ENCODE peak calls at places on chromosomes 2 and 18, in ten cellular contexts. W is lower lobe of right lung, R is fibroblast of lung, D is body of pancreas, U is psoas muscle, C is uterus, Q is GM06990, E is mammary epithelial cell, K is K562, I is MM.1S. X is an unnamed sample.

GRCh38 chr2:189285962-189286648 is 106.5 kb upstream of the COL5A2 start:
- DNase-seq in W (no peak), R (peak; percentile 93), D (no peak), U (no peak), C (no peak), Q (no peak), E (peak; percentile 85), K (no peak), I (no peak), X (peak; percentile 74)

GRCh38 chr2:30237346-30238142 is 6.2 kb downstream of the LBH start:
- DNase-seq in W (no peak), R (no peak), D (no peak), U (no peak), C (no peak), Q (no peak), E (no peak), K (no peak), I (no peak), X (no peak)

GRCh38 chr2:129006135-129006885 is 687.6 kb upstream of the HS6ST1 start:
- DNase-seq in W (no peak), R (no peak), D (peak; percentile 23), U (no peak), C (no peak), Q (no peak), E (no peak), K (no peak), I (no peak), X (no peak)

GRCh38 chr2:112995346-112995920 is 9.8 kb upstream of the IL36A start:
- DNase-seq in W (no peak), R (no peak), D (no peak), U (no peak), C (no peak), Q (no peak), E (no peak), K (no peak), I (peak; percentile 77), X (no peak)

GRCh38 chr2:136920652-136921333 is 155.4 kb downstream of the THSD7B start:
- DNase-seq in W (no peak), R (no peak), D (no peak), U (no peak), C (no peak), Q (no peak), E (no peak), K (no peak), I (no peak), X (no peak)

GRCh38 chr2:189347540-189347939 is 93.7 kb upstream of the WDR75 start:
- DNase-seq in W (no peak), R (peak; percentile 98), D (peak; percentile 69), U (no peak), C (peak; percentile 22), Q (no peak), E (peak; percentile 80), K (peak; percentile 65), I (peak; percentile 91), X (peak; percentile 79)

GRCh38 chr2:241465543-241465942 is 42.8 kb downstream of the STK25 start:
- DNase-seq in W (no peak), R (no peak), D (no peak), U (no peak), C (no peak), Q (no peak), E (no peak), K (no peak), I (no peak), X (no peak)

GRCh38 chr2:188360485-188361263 is 69.0 kb downstream of the GULP1 start:
- DNase-seq in W (no peak), R (no peak), D (no peak), U (no peak), C (no peak), Q (no peak), E (no peak), K (peak; percentile 11), I (no peak), X (no peak)

GRCh38 chr2:222127660-222128059 is 171.1 kb downstream of the PAX3 start:
- DNase-seq in W (no peak), R (no peak), D (no peak), U (no peak), C (no peak), Q (no peak), E (no peak), K (no peak), I (no peak), X (no peak)

GRCh38 chr2:121736140-121736461 is 574 bp downstream of the NIFK start:
- DNase-seq in W (no peak), R (no peak), D (no peak), U (no peak), C (no peak), Q (no peak), E (no peak), K (no peak), I (peak; percentile 7), X (no peak)

GRCh38 chr2:121736462-121737336 is at the start of gene NIFK:
- DNase-seq in W (peak; percentile 99), R (peak; percentile 96), D (peak; percentile 99), U (peak; percentile 100), C (peak; percentile 99), Q (peak; percentile 98), E (peak; percentile 98), K (peak; percentile 98), I (peak; percentile 98), X (peak; percentile 72)

GRCh38 chr2:121740973-121741372 is 4.3 kb upstream of the NIFK start:
- DNase-seq in W (no peak), R (no peak), D (no peak), U (no peak), C (no peak), Q (no peak), E (no peak), K (no peak), I (no peak), X (no peak)

GRCh38 chr2:121731366-121731765 is 5.3 kb downstream of the NIFK start:
- DNase-seq in W (no peak), R (no peak), D (no peak), U (no peak), C (no peak), Q (no peak), E (no peak), K (no peak), I (no peak), X (no peak)

GRCh38 chr2:121735520-121736074 is 1.1 kb downstream of the NIFK start:
- DNase-seq in W (no peak), R (no peak), D (no peak), U (no peak), C (no peak), Q (no peak), E (peak; percentile 30), K (no peak), I (peak; percentile 41), X (no peak)
- TF ChIP-seq CTCF in W (no peak), R (no peak), D (no peak), U (no peak), C (no peak), Q (peak; percentile 21), E (peak; percentile 42), K (no peak), I (peak; percentile 31), X (peak; percentile 25)

DNA sequence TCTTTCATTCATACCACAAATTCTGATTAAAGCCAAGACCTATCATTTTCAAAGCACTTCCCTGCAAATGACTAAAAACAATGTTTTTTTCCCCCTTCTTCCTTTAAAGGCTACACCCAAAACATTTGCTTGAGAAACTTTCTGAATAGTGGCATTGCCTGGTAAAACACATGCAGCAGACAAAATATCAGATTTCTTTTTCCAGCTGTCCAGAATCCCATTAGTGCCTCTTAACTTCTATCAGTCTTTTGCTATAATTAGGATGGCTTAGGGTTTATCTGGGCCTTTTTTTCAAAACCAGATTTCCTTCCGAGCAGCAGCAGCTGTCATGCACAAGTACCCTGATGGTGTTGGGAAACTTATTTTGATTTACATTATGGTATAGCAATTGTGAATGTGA is 50.6 kb downstream of the ALPK2 start:
- DNase-seq in W (no peak), R (peak; percentile 67), D (no peak), U (no peak), C (no peak), Q (no peak), E (no peak), K (no peak), I (no peak), X (no peak)
- H3K4me3 ChIP-seq in W (no peak overlapping the region), R (peak overlapping the region; percentile 47), D (no peak overlapping the region), U (peak overlapping the region; percentile 64), C (no peak overlapping the region), Q (no peak overlapping the region), E (no peak overlapping the region), K (no peak overlapping the region), I (no peak overlapping the region), X (peak overlapping the region; percentile 43)

GRCh38 chr2:173417341-173417740 is 62.7 kb downstream of the CDCA7 start:
- DNase-seq in W (no peak), R (no peak), D (no peak), U (no peak), C (no peak), Q (no peak), E (no peak), K (no peak), I (no peak), X (no peak)
- H3K27me3 ChIP-seq in W (peaks cover 5% of the 10 kb centered on the region), R (peaks cover 7% of the 10 kb centered on the region), D (no peaks in the 10 kb centered on the region), U (no peaks in the 10 kb centered on the region), C (no peaks in the 10 kb centered on the region), Q (no peaks in the 10 kb centered on the region), E (no peaks in the 10 kb centered on the region), K (peaks cover 30% of the 10 kb centered on the region), I (no peaks in the 10 kb centered on the region), X (no peaks in the 10 kb centered on the region)

GRCh38 chr2:20421336-20421987 is 25.4 kb upstream of the RHOB start:
- DNase-seq in W (no peak), R (no peak), D (peak; percentile 71), U (no peak), C (no peak), Q (no peak), E (no peak), K (no peak), I (no peak), X (no peak)

GRCh38 chr2:20423376-20423775 is 23.5 kb upstream of the RHOB start:
- DNase-seq in W (no peak), R (no peak), D (no peak), U (no peak), C (no peak), Q (no peak), E (no peak), K (no peak), I (no peak), X (no peak)

GRCh38 chr2:20421988-20422678 is 24.7 kb upstream of the RHOB start:
- DNase-seq in W (peak; percentile 95), R (peak; percentile 98), D (peak; percentile 96), U (peak; percentile 92), C (peak; percentile 85), Q (no peak), E (peak; percentile 90), K (no peak), I (no peak), X (no peak)

GRCh38 chr2:20423847-20424246 is 23.0 kb upstream of the RHOB start:
- DNase-seq in W (no peak), R (no peak), D (no peak), U (no peak), C (no peak), Q (no peak), E (no peak), K (no peak), I (peak; percentile 24), X (no peak)

DNA sequence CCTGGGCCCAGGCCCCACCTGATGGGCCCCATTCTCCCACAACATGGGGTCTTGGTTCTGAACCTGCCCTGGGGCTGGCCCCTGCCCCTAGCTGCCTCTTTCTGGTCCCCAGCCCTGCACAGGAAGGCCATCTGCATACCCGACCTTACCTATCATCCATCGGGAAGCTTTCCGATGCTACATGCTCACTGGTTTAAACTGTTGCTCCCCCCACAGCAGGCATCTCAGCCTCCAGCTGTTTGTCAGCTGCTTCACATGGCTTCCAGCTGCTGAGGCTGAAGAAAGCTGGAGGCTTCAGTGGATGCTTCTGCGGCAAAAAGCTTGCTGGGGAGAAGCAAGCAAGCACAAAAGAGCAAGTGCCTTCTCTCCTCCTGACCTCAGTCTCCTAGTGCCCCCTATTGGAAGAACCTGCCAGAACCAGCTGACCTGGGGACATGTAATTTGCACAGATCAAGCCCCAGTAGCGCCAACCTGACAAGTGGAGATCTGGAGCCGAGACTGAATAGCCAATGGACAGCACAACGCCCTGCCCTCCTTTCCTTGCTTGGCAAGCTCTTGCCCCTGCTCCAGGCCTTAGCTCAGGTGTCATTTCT is 24.1 kb upstream of the RHOB start:
- DNase-seq in W (no peak), R (peak; percentile 89), D (no peak), U (no peak), C (no peak), Q (no peak), E (peak; percentile 39), K (peak; percentile 49), I (no peak), X (no peak)
- TF ChIP-seq CTCF in W (no peak), R (peak; percentile 44), D (no peak), U (peak; percentile 15), C (no peak), Q (peak; percentile 36), E (peak; percentile 66), K (peak; percentile 43), I (peak; percentile 22), X (no peak)